ENCODE peak calls at places on chromosomes 4 and X, in seven cellular contexts. R is GM06990, T is astrocyte of the cerebellum, U is nephron progenitor cell, F is endothelial cell of umbilical vein, Y is IMR-90, A is stomach. G is an unnamed sample.

GRCh38 chr4:76219299-76220055 is 5.9 kb upstream of the SCARB2 start:
- DNase-seq in Y (peak), R (no peak), T (no peak), U (no peak), F (no peak), A (no peak), G (no peak)

GRCh38 chr4:112082954-112083586 is 62.2 kb upstream of the FAM241A start:
- DNase-seq in Y (peak), U (no peak), A (no peak), F (peak), T (peak), R (no peak), G (no peak)

GRCh38 chr4:1458581-1458980 is 52.3 kb upstream of the NKX1-1 start:
- DNase-seq in A (no peak), Y (no peak), F (no peak), U (no peak), T (no peak), R (no peak), G (no peak)

GRCh38 chr4:112523008-112523440 is 7.0 kb upstream of the NEUROG2 start:
- DNase-seq in F (peak), T (no peak), A (no peak), U (peak), Y (peak), R (peak), G (peak)

GRCh38 chr4:123102897-123103489 is 180.6 kb upstream of the NUDT6 start:
- DNase-seq in F (peak), R (no peak), T (peak), Y (peak), A (no peak), U (no peak), G (peak)

GRCh38 chr4:153013202-153013988 is 77.3 kb downstream of the FHDC1 start:
- DNase-seq in F (no peak), Y (no peak), R (no peak), A (no peak), U (no peak), T (no peak), G (no peak)

GRCh38 chrX:106249706-106250379 is 81.7 kb downstream of the PWWP3B start:
- DNase-seq in A (no peak), Y (no peak), U (no peak), F (no peak), R (no peak), T (no peak), G (no peak)

GRCh38 chrX:119617511-119618164 is 11.4 kb upstream of the NKRF start:
- DNase-seq in F (no peak), U (no peak), R (no peak), T (no peak), Y (no peak), A (peak), G (no peak)

GRCh38 chrX:3527811-3528210 is 181.4 kb upstream of the MXRA5 start:
- DNase-seq in U (no peak), A (no peak), T (no peak), F (no peak), R (no peak), Y (no peak), G (no peak)

GRCh38 chr4:177442623-177443155 is 452 bp upstream of the AGA start:
- DNase-seq in Y (no peak), T (no peak), A (no peak), F (no peak), R (peak), U (no peak), G (peak)

GRCh38 chr4:173318648-173319211 is 15.4 kb downstream of the HMGB2 start:
- DNase-seq in T (peak), Y (peak), F (peak), R (peak), A (no peak), U (no peak), G (no peak)

GRCh38 chrX:13579696-13580095 is 10.3 kb downstream of the EGFL6 start:
- DNase-seq in T (no peak), F (no peak), R (no peak), A (no peak), U (no peak), Y (no peak), G (no peak)

GRCh38 chrX:68685722-68686683 is 38.5 kb downstream of the STARD8 start:
- DNase-seq in R (peak), T (no peak), U (peak), A (no peak), F (peak), Y (peak), G (peak)

GRCh38 chr4:4753643-4754042 is 105.8 kb upstream of the MSX1 start:
- DNase-seq in R (no peak), A (no peak), U (no peak), T (no peak), F (no peak), Y (no peak), G (no peak)

GRCh38 chrX:65723706-65724105 is 56.3 kb downstream of the MSN start:
- DNase-seq in Y (peak), R (peak), T (no peak), F (peak), U (no peak), A (no peak), G (peak)

GRCh38 chr4:66489783-66490452 is 819.6 kb upstream of the EPHA5 start:
- DNase-seq in A (no peak), T (peak), U (no peak), F (no peak), Y (peak), R (no peak), G (no peak)

GRCh38 chr4:6763330-6763851 is 19.1 kb upstream of the KIAA0232 start:
- DNase-seq in U (no peak), Y (no peak), A (no peak), R (no peak), T (no peak), F (no peak), G (no peak)

GRCh38 chr4:8687083-8687482 is 94.5 kb downstream of the CPZ start:
- DNase-seq in F (no peak), R (no peak), T (no peak), A (no peak), U (no peak), Y (no peak), G (no peak)

GRCh38 chr4:8690216-8690786 is 97.7 kb downstream of the CPZ start:
- DNase-seq in R (no peak), A (no peak), Y (no peak), T (no peak), U (no peak), F (no peak), G (no peak)

GRCh38 chr4:8688908-8689445 is 96.4 kb downstream of the CPZ start:
- DNase-seq in Y (no peak), R (no peak), U (no peak), F (no peak), A (no peak), T (no peak), G (no peak)

GRCh38 chr4:8689741-8690140 is 97.2 kb downstream of the CPZ start:
- DNase-seq in U (no peak), T (no peak), A (no peak), Y (no peak), F (no peak), R (no peak), G (no peak)

DNA sequence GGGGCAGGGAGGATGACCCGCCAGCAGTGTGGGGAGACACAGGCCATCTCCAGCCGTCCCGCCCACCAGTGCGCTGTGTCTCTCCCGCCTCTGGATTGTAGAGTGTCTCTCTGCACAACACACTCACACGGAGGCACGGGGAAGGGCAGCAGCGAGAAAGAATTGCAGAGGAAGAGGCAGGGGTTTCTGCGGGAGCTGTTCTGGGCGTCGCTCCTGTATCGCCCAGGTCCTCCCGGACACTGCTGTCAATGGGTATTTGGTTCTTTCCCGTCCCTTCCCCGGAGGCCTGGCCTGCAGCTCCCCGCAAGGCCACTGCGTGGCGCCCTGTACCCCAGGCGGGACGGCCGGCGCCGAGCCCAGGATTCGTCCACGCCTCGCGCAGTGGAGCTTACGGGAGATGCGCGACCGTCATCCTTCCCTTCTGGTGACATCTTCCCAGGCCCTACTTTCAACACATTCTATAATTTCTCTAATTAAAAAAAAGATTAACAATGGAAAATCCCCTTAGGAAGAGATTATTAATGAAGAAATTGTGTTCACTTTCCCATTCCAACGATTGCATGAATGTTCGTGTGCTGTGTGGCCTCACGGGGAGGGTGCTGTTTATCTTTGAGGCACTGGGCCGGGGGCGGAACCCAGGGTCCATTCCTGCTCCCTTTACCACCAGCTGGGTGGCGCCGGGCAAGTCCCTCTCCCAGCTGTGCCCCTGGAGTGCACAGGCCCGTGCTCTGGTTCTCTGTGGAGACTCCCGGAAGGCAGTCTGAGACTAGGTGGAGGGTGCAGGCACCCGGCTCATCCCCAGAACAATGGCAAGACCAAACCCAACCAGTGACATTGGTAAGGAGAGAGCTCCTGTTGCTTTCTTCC is 95.7 kb downstream of the CPZ start:
- DNase-seq in U (peak), R (no peak), A (no peak), T (no peak), F (peak), Y (peak), G (peak)
- TF ChIP-seq CTCF in U (peak), R (peak), A (peak), T (peak), F (peak), Y (peak), G (peak)

GRCh38 chr4:46648088-46648744 is 258.3 kb upstream of the GABRA2 start:
- DNase-seq in A (no peak), U (peak), Y (peak), F (no peak), R (no peak), T (peak), G (peak)
- TF ChIP-seq CTCF in A (no peak), U (peak), Y (peak), F (no peak), R (peak), T (peak), G (peak)

GRCh38 chr4:141346144-141346543 is 125.4 kb downstream of the ZNF330 start:
- DNase-seq in T (peak), F (peak), Y (peak), R (no peak), A (no peak), U (no peak), G (peak)
- TF ChIP-seq CTCF in T (peak), F (peak), Y (peak), R (peak), A (peak), U (peak), G (peak)

DNA sequence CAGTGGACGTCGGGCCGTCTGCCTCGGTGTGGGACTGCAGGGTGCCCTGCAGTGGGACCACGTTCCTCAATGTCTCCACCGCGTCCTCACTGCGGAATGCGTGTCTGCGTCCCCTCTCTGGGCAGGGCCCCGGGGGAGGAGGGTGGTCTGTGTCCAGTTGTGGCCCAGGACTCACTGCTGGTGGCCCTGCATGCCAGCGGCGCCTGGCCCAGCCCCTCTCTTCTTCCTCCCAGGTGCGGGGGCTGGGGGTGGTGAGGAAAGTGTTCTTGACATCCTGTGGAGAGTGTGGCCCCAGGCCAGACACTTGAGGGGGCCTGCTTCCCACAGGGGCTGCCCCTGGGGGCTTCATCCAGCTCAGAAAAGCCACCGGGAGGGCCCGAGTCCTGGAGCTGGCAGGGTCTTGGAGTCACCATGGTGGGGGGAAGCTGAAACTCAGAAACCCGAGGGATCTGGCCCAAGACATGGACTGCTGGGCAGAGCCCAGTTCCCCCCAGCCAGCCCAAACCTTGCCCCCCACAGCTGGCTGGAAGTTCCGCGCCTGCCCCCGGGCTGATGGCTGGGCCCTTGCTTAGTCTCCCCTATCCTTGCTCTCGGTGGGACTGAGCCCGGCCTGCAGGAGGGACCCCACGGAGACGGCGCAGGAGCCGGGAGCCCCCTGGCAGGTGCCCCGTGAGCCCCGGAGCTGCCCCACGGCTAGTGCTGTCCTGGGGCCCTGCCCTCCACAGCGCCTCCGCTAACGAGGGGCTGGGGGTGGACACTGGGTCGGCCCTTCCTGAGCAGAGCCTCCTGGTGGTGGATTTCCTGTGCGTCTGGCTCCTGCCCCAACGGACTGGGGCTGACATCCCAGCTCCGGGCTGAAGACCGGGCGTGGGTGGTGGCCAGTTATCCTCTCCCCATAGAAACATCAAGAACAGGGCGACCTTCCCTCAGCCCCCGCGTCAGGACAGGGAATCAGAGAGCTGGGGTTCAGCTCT is 2.9 kb downstream of the DOK7 start:
- DNase-seq in R (no peak), U (peak), F (no peak), A (no peak), Y (no peak), T (no peak), G (no peak)
- TF ChIP-seq CTCF in R (no peak), U (peak), F (peak), A (no peak), Y (peak), T (peak), G (no peak)

DNA sequence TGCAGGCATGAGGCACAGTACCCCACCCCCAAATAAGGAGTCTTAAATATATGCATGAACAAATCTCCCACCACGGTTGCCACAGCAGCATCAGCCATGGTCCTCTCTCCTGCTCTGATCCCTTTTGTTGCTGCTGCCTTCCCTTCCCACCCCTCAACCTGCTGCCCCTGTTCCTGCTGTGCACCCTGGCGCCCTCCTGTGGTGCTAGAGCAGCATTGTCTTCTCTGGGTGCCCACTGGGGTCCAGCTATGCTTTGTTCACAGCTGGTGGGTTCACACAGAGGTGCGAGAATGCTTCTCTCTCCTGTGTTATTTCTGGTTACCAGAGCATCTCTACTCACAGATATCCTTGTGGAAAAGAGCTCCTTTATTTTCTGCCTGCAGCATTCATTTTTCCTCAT is 116.2 kb downstream of the GATB start:
- DNase-seq in U (peak), F (peak), T (no peak), Y (no peak), A (no peak), R (no peak), G (no peak)
- TF ChIP-seq CTCF in U (peak), F (peak), T (peak), Y (peak), A (no peak), R (peak), G (no peak)

GRCh38 chr4:13837228-13837627 is 209.7 kb upstream of the BOD1L1 start:
- DNase-seq in F (no peak), A (no peak), U (no peak), R (no peak), T (no peak), Y (no peak), G (no peak)
- TF ChIP-seq CTCF in F (no peak), A (no peak), U (no peak), R (no peak), T (no peak), Y (no peak), G (no peak)

DNA sequence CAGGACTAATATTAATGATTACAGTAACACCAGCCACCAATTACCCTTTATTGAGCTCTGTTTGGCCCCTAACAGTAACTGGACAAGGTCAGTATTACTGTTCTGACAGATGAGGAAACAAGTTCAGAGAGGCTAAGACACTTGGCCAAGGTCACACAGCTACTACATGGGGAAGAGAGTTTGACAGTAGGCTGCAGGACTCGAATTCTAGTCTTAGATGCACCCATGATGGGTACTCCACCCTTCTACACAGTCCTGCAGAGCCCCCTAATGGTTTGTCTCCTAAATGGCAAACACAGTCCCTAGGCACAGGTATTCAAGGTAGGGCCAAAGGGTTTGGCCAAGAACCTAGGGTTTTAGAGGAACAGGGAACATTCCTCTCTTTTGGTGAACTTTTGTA is 93.9 kb downstream of the NSUN7 start:
- DNase-seq in U (no peak), T (no peak), A (no peak), R (no peak), F (no peak), Y (no peak), G (peak)
- TF ChIP-seq CTCF in U (no peak), T (no peak), A (no peak), R (peak), F (no peak), Y (no peak), G (peak)

GRCh38 chrX:129760981-129761380 is 18.8 kb upstream of the SASH3 start:
- DNase-seq in U (no peak), Y (no peak), R (no peak), A (no peak), F (no peak), T (no peak), G (no peak)

GRCh38 chrX:129762448-129762847 is 17.3 kb upstream of the SASH3 start:
- DNase-seq in U (no peak), R (no peak), T (no peak), Y (no peak), A (no peak), F (no peak), G (no peak)

GRCh38 chrX:129761596-129761995 is 18.2 kb upstream of the SASH3 start:
- DNase-seq in U (no peak), R (no peak), T (no peak), F (no peak), Y (no peak), A (no peak), G (no peak)

GRCh38 chrX:129760155-129760554 is 19.6 kb upstream of the SASH3 start:
- DNase-seq in U (no peak), A (no peak), T (no peak), Y (no peak), R (no peak), F (no peak), G (no peak)

GRCh38 chrX:129759576-129760061 is 20.1 kb upstream of the SASH3 start:
- DNase-seq in U (no peak), R (no peak), A (peak), Y (peak), T (peak), F (peak), G (no peak)
- TF ChIP-seq CTCF in U (no peak), R (no peak), A (no peak), Y (peak), T (peak), F (no peak), G (no peak)

GRCh38 chrX:51802917-51803688 is 59.9 kb downstream of the GSPT2 start:
- DNase-seq in T (peak), A (peak), Y (peak), U (peak), F (peak), R (peak), G (peak)
- TF ChIP-seq CTCF in T (peak), A (no peak), Y (peak), U (no peak), F (no peak), R (peak), G (no peak)

GRCh38 chrX:11996810-11997209 is 141.5 kb upstream of the FRMPD4 start:
- DNase-seq in A (no peak), R (no peak), F (no peak), Y (no peak), U (no peak), T (no peak), G (no peak)

GRCh38 chrX:12002876-12003275 is 135.4 kb upstream of the FRMPD4 start:
- DNase-seq in Y (peak), T (no peak), F (no peak), A (no peak), U (no peak), R (no peak), G (no peak)

GRCh38 chrX:11998944-11999343 is 139.3 kb upstream of the FRMPD4 start:
- DNase-seq in F (no peak), R (no peak), A (no peak), T (no peak), Y (no peak), U (no peak), G (no peak)
- TF ChIP-seq CTCF in F (no peak), R (no peak), A (no peak), T (no peak), Y (no peak), U (no peak), G (no peak)